ENCODE peak calls at places on chromosomes 16 and 17, in ten cellular contexts. T is sigmoid colon, D is HepG2, K is GM12878, V is suprapubic skin, J is transverse colon, P is stomach, B is H1, H is K562, X is esophagus muscularis mucosa. Q is an unnamed sample.
A peak's percentile ranks its signal among the peaks of the same experiment; 100 is the strongest.

GRCh38 chr16:30112197-30113030 is 923 bp downstream of the GDPD3 start:
- DNase-seq in T (peak; percentile 81), D (peak; percentile 83), K (no peak), V (peak; percentile 73), J (peak; percentile 84), P (peak; percentile 66), B (no peak), H (peak; percentile 78), X (no peak), Q (peak; percentile 62)

GRCh38 chr17:35086931-35087573 is 23.5 kb upstream of the RFFL start:
- DNase-seq in T (no peak), D (peak; percentile 69), K (no peak), V (no peak), J (peak; percentile 30), P (no peak), B (no peak), H (no peak), X (no peak), Q (no peak)

GRCh38 chr16:88705746-88706287 is 391 bp downstream of the RNF166 start:
- DNase-seq in T (no peak), D (no peak), K (no peak), V (no peak), J (peak; percentile 39), P (no peak), B (no peak), H (no peak), X (no peak), Q (peak; percentile 91)

GRCh38 chr17:47994714-47995113 is 23.8 kb downstream of the CDK5RAP3 start:
- DNase-seq in T (no peak), D (no peak), K (no peak), V (no peak), J (no peak), P (no peak), B (no peak), H (no peak), X (no peak), Q (no peak)

GRCh38 chr16:85259115-85259830 is 147.0 kb upstream of the CIBAR2 start:
- DNase-seq in T (no peak), D (no peak), K (no peak), V (no peak), J (no peak), P (no peak), B (no peak), H (no peak), X (no peak), Q (no peak)

GRCh38 chr17:43913584-43913983 is 6.2 kb upstream of the MPP2 start:
- DNase-seq in T (no peak), D (no peak), K (no peak), V (no peak), J (no peak), P (no peak), B (no peak), H (no peak), X (no peak), Q (no peak)

GRCh38 chr16:74862743-74863244 is 88.2 kb upstream of the FA2H start:
- DNase-seq in T (no peak), D (peak; percentile 66), K (peak; percentile 45), V (no peak), J (no peak), P (no peak), B (no peak), H (peak; percentile 69), X (no peak), Q (no peak)

GRCh38 chr16:48365030-48365600 is 20.1 kb downstream of the SIAH1 start:
- DNase-seq in T (no peak), D (no peak), K (no peak), V (no peak), J (no peak), P (no peak), B (no peak), H (no peak), X (no peak), Q (no peak)

GRCh38 chr16:48408688-48409087 is 23.5 kb upstream of the SIAH1 start:
- DNase-seq in T (peak; percentile 69), D (no peak), K (no peak), V (no peak), J (peak; percentile 54), P (peak; percentile 39), B (no peak), H (no peak), X (no peak), Q (no peak)

GRCh38 chr17:5506307-5506706 is 19.9 kb downstream of the MIS12 start:
- DNase-seq in T (no peak), D (no peak), K (no peak), V (no peak), J (no peak), P (no peak), B (no peak), H (no peak), X (no peak), Q (no peak)

GRCh38 chr16:29663829-29664132 is 734 bp downstream of the SPN start:
- DNase-seq in T (no peak), D (no peak), K (no peak), V (no peak), J (no peak), P (no peak), B (no peak), H (no peak), X (no peak), Q (no peak)

GRCh38 chr16:53031323-53031942 is 21.3 kb downstream of the CHD9NB start:
- DNase-seq in T (no peak), D (no peak), K (no peak), V (no peak), J (no peak), P (no peak), B (no peak), H (no peak), X (no peak), Q (no peak)

GRCh38 chr17:16391451-16391850 is 10.6 kb downstream of the UBB start:
- DNase-seq in T (no peak), D (no peak), K (no peak), V (no peak), J (no peak), P (no peak), B (no peak), H (no peak), X (no peak), Q (no peak)

GRCh38 chr17:17946104-17946503 is 26.1 kb downstream of the TOM1L2 start:
- DNase-seq in T (no peak), D (no peak), K (no peak), V (no peak), J (no peak), P (no peak), B (no peak), H (no peak), X (no peak), Q (no peak)

GRCh38 chr16:17381784-17382183 is 89.0 kb downstream of the XYLT1 start:
- DNase-seq in T (no peak), D (no peak), K (no peak), V (no peak), J (no peak), P (no peak), B (no peak), H (no peak), X (no peak), Q (no peak)

GRCh38 chr16:55001931-55002330 is 71.3 kb downstream of the IRX5 start:
- DNase-seq in T (no peak), D (no peak), K (no peak), V (no peak), J (no peak), P (no peak), B (no peak), H (no peak), X (no peak), Q (no peak)

GRCh38 chr17:31068291-31068690 is 26.5 kb upstream of the NF1 start:
- DNase-seq in T (no peak), D (peak; percentile 37), K (no peak), V (no peak), J (peak; percentile 65), P (peak; percentile 36), B (no peak), H (peak; percentile 46), X (no peak), Q (peak; percentile 32)
- TF ChIP-seq EP300 in T (no peak), D (no peak), K (no peak), V (no peak), J (no peak), P (no peak), B (no peak), H (no peak), X (no peak), Q (no peak)

DNA sequence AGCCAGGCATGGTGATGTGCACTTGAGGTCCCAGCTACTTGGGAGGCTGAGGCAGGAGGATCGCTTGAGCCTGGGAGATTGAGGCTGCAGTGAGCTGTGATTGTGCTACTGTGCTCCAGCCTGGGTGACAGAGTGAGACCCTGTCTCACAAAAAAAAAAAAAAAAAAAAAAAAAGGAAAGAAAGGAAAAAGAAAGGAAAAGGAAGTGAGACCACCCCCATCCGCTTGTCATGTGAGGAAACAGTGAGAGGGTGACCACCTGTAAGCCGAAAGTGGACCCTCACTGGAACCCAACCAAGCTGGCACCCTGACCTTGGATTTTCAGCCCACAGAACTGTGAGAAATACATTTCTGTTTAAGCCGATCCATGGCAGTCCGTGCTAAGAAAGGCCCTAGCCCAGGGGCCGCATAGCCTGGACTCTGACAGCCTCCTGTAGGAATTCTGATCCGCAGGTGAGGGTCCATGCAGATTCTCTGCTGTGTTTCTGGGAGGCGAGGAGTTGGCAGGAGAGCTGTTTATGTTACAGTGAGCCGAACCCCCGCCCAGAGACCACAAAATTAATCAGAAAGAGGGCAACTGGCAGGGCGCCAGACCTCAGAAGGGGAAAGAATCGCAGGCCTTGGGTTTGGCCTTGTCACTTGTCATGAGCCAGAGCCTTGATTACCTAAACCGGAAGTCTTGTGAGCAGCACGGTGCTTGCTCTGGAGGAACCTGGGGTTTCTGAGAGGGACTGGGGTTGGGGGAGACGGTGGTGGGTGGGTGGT is 938 bp downstream of the SGSH start:
- DNase-seq in T (peak; percentile 89), D (peak; percentile 53), K (peak; percentile 66), V (peak; percentile 87), J (peak; percentile 87), P (peak; percentile 85), B (no peak), H (peak; percentile 68), X (peak; percentile 93), Q (no peak)
- TF ChIP-seq POLR2AphosphoS5 in T (peak; percentile 68), D (no peak), K (peak; percentile 55), V (no peak), J (peak; percentile 18), P (peak; percentile 38), B (no peak), H (peak; percentile 22), X (no peak), Q (peak; percentile 73)

DNA sequence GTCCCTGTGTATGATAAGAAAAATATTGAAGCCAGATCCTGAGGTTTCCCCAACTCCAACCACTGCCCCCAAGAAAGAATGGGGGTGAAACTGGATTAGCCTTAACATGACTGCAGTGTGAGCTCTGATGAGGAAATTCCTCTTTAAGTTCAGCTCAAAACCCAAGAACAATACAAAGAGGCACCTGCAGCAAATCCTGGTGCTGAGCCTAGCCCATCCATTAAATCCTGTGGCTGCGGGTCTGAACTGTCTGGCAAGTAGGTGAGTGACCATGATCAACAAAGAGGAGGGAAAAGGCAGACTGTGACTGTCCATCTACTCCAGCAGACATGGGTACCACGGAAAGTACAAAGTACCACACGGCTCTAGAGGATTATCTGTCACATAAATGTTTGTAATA is 64.2 kb downstream of the CREBBP start:
- DNase-seq in T (no peak), D (no peak), K (no peak), V (no peak), J (no peak), P (no peak), B (no peak), H (no peak), X (no peak), Q (no peak)
- TF ChIP-seq EP300 in T (no peak), D (no peak), K (no peak), V (no peak), J (no peak), P (no peak), B (no peak), H (no peak), X (no peak), Q (no peak)

GRCh38 chr17:75316253-75316652 is 27.0 kb upstream of the SLC25A19 start:
- DNase-seq in T (no peak), D (no peak), K (no peak), V (no peak), J (no peak), P (no peak), B (no peak), H (no peak), X (no peak), Q (no peak)
- TF ChIP-seq POLR2AphosphoS5 in T (no peak), D (no peak), K (peak; percentile 67), V (no peak), J (no peak), P (no peak), B (no peak), H (no peak), X (no peak), Q (no peak)

Q was measured in upper lobe of left lung.